ENCODE peak calls at places on chromosome 2, in five cellular contexts. N is heart left ventricle, B is skeletal muscle cell, L is cardiac muscle cell, F is stomach. X is an unnamed sample.

GRCh38 chr2:239400000-239400831 is 604 bp downstream of the HDAC4 start:
- DNase-seq in B (no peak), N (no peak), F (no peak), L (peak), X (no peak)

GRCh38 chr2:238896641-238897040 is 48.8 kb downstream of the TWIST2 start:
- DNase-seq in F (no peak), L (no peak), N (no peak), B (no peak), X (no peak)

GRCh38 chr2:134135793-134136192 is 118.1 kb upstream of the MGAT5 start:
- DNase-seq in B (no peak), N (no peak), F (no peak), L (no peak), X (no peak)

GRCh38 chr2:68831688-68832087 is 39.5 kb downstream of the BMP10 start:
- DNase-seq in N (peak), L (no peak), B (no peak), F (no peak), X (no peak)

GRCh38 chr2:15832849-15833680 is 107.3 kb upstream of the MYCN start:
- DNase-seq in B (no peak), L (no peak), F (no peak), N (no peak), X (no peak)

GRCh38 chr2:230412846-230413245 is 3.2 kb upstream of the SP100 start:
- DNase-seq in B (no peak), N (no peak), F (no peak), L (no peak), X (no peak)

GRCh38 chr2:37011126-37011525 is 44.8 kb upstream of the STRN start:
- DNase-seq in F (no peak), B (no peak), N (no peak), L (no peak), X (no peak)

GRCh38 chr2:119242276-119243119 is 18.9 kb downstream of the STEAP3 start:
- DNase-seq in N (no peak), L (no peak), B (no peak), F (peak), X (no peak)

GRCh38 chr2:119264781-119265692 is 41.4 kb downstream of the STEAP3 start:
- DNase-seq in B (no peak), F (peak), L (peak), N (no peak), X (no peak)

GRCh38 chr2:215441560-215442391 is 5.9 kb upstream of the FN1 start:
- DNase-seq in B (no peak), L (no peak), N (no peak), F (no peak), X (no peak)

GRCh38 chr2:73920577-73921545 is 5.8 kb upstream of the DGUOK start:
- DNase-seq in F (peak), B (no peak), N (no peak), L (peak), X (peak)

GRCh38 chr2:151860613-151861146 is 32.5 kb upstream of the ARL5A start:
- DNase-seq in F (no peak), B (no peak), N (no peak), L (no peak), X (no peak)

GRCh38 chr2:37894601-37895000 is 30.5 kb upstream of the RMDN2 start:
- DNase-seq in F (no peak), B (no peak), N (no peak), L (no peak), X (no peak)

GRCh38 chr2:150370600-150370999 is 116.9 kb downstream of the RND3 start:
- DNase-seq in F (no peak), N (no peak), L (no peak), B (no peak), X (no peak)

GRCh38 chr2:43258547-43259156 is 32.2 kb upstream of the ZFP36L2 start:
- DNase-seq in F (no peak), L (no peak), N (no peak), B (no peak), X (no peak)

GRCh38 chr2:42905341-42906114 is 113.1 kb upstream of the HAAO start:
- DNase-seq in N (peak), L (no peak), F (no peak), B (no peak), X (no peak)

GRCh38 chr2:23924589-23925359 is 2.1 kb downstream of the ATAD2B start:
- DNase-seq in B (no peak), F (no peak), N (no peak), L (no peak), X (no peak)

GRCh38 chr2:13533524-13533922 is 816.8 kb downstream of the TRIB2 start:
- DNase-seq in L (no peak), F (no peak), B (no peak), N (no peak), X (no peak)

GRCh38 chr2:207765960-207766582 is 3.6 kb downstream of the FZD5 start:
- DNase-seq in L (no peak), N (no peak), F (no peak), B (no peak), X (no peak)

GRCh38 chr2:116874021-116874420 is 940.5 kb upstream of the DDX18 start:
- DNase-seq in L (no peak), N (no peak), B (no peak), F (no peak), X (no peak)

GRCh38 chr2:77102927-77103326 is 419.2 kb downstream of the LRRTM4 start:
- DNase-seq in N (no peak), B (no peak), F (no peak), L (no peak), X (no peak)

GRCh38 chr2:11155326-11156059 is at the start of gene SLC66A3:
- DNase-seq in B (peak), L (peak), N (no peak), F (no peak), X (peak)

GRCh38 chr2:121431214-121431613 is 99.5 kb upstream of the RNU4ATAC start:
- DNase-seq in F (no peak), L (no peak), B (no peak), N (no peak), X (no peak)

GRCh38 chr2:147456729-147457128 is 388.1 kb upstream of the ACVR2A start:
- DNase-seq in N (no peak), B (no peak), L (no peak), F (no peak), X (no peak)

GRCh38 chr2:72142743-72143440 is 4.8 kb downstream of the CYP26B1 start:
- DNase-seq in B (no peak), F (peak), N (peak), L (peak), X (no peak)

GRCh38 chr2:42809876-42810125 is 17.4 kb upstream of the HAAO start:
- DNase-seq in B (no peak), N (peak), L (peak), F (peak), X (no peak)

GRCh38 chr2:45343618-45344017 is 267.4 kb downstream of the SRBD1 start:
- DNase-seq in N (no peak), F (no peak), L (no peak), B (no peak), X (no peak)

GRCh38 chr2:67423489-67423888 is 26.4 kb downstream of the ETAA1 start:
- DNase-seq in B (no peak), L (no peak), N (no peak), F (no peak), X (no peak)

GRCh38 chr2:75709297-75709696 is 1.4 kb downstream of the GCFC2 start:
- DNase-seq in B (no peak), F (no peak), L (no peak), N (no peak), X (no peak)

GRCh38 chr2:184945824-184946223 is 347.5 kb downstream of the ZNF804A start:
- DNase-seq in L (no peak), F (no peak), N (no peak), B (no peak), X (no peak)

GRCh38 chr2:95402370-95403203 is at the start of gene FAHD2A:
- DNase-seq in N (peak), L (peak), B (peak), F (peak), X (peak)

GRCh38 chr2:95399061-95399460 is 3.4 kb upstream of the FAHD2A start:
- DNase-seq in B (no peak), N (no peak), L (no peak), F (no peak), X (no peak)

GRCh38 chr2:95401480-95401879 is 1.0 kb upstream of the FAHD2A start:
- DNase-seq in N (no peak), L (no peak), B (no peak), F (no peak), X (no peak)
- H3K4me3 ChIP-seq in N (peak), L (peak), B (peak), F (peak), X (peak)

GRCh38 chr2:240457223-240458043 is 22.0 kb downstream of the GPC1 start:
- DNase-seq in B (no peak), L (no peak), N (no peak), F (no peak), X (no peak)
- H3K4me3 ChIP-seq in B (no peak), L (no peak), N (no peak), F (no peak), X (no peak)

GRCh38 chr2:236568068-236568921 is 1.3 kb upstream of the ACKR3 start:
- DNase-seq in B (no peak), N (peak), F (peak), L (peak), X (peak)
- H3K4me3 ChIP-seq in B (no peak), N (peak), F (peak), L (peak), X (peak)

GRCh38 chr2:101152195-101153076 is 1.3 kb upstream of the TBC1D8 start:
- DNase-seq in N (peak), F (peak), B (no peak), L (peak), X (peak)
- H3K4me3 ChIP-seq in N (peak), F (peak), B (peak), L (peak), X (peak)

GRCh38 chr2:128425216-128425615 is 106.5 kb upstream of the HS6ST1 start:
- DNase-seq in N (no peak), F (peak), L (no peak), B (no peak), X (no peak)
- H3K4me3 ChIP-seq in N (no peak), F (no peak), L (no peak), B (no peak), X (no peak)

GRCh38 chr2:241843321-241844065 is 15.2 kb downstream of the PDCD1 start:
- DNase-seq in F (no peak), N (no peak), B (no peak), L (no peak), X (no peak)
- H3K4me3 ChIP-seq in F (peak), N (peak), B (no peak), L (no peak), X (peak)

GRCh38 chr2:27042159-27042661 is 9.3 kb upstream of the AGBL5 start:
- DNase-seq in L (no peak), F (no peak), B (no peak), N (no peak), X (no peak)

GRCh38 chr2:27040282-27040681 is 7.5 kb downstream of the TMEM214 start:
- DNase-seq in L (no peak), N (no peak), F (no peak), B (no peak), X (no peak)

GRCh38 chr2:27039871-27040270 is 7.1 kb downstream of the TMEM214 start:
- DNase-seq in B (no peak), N (no peak), F (no peak), L (no peak), X (no peak)

GRCh38 chr2:27041708-27042107 is 8.9 kb downstream of the TMEM214 start:
- DNase-seq in N (no peak), B (no peak), L (no peak), F (no peak), X (no peak)

DNA sequence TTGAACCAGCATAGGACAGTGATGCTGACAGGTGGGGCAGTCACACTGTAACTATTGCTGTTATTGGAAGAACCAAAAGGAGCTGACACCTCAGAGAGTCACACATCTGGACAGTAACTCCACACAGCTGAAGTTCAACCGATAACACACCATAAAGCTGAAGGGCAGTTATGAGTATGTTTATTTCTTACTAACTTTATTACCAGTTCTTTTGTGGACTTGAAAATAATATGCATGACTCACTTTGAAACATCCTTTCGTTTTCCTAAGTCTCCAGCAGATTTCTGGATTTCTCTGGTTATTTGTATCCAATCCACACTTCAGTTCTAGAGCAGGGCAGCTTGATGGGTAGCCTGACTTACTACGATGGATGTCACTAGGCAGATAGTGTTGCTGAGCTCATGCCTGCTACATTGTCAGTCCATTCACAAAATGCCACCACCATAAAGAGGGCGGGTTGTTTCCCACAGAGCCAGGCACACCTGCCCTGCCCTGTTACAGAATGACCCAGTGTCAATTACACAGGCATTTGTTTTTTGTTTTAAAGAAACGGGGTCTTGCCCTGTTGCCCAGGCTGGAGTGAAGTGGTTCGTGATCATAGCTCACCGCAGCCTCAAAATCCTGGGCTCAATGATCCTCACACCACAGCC is 8.4 kb upstream of the AGBL5 start:
- DNase-seq in F (no peak), L (no peak), B (no peak), N (no peak), X (no peak)
- H3K4me3 ChIP-seq in F (no peak), L (no peak), B (no peak), N (no peak), X (no peak)

DNA sequence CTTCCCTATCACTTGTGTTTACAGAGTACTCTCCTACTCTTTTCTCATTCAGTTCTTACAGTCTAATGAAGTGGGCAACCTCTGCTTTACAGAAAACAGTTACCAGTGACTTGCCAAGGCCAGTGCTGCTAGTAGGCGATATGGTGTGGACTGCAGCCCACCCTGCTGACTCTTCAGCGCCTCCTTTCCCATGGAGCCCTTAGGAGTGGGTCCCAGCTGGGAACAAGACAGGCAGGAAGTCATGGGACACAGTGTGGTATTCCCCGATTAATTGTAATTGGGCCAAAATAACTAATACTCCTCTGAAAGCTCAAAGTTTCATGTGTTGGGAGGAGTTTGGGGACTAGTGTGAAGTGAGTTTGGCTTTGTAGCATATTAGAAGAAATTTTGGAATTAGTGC is 120.1 kb upstream of the EML6 start:
- DNase-seq in F (no peak), N (peak), L (no peak), B (no peak), X (no peak)
- H3K4me3 ChIP-seq in F (no peak), N (no peak), L (no peak), B (no peak), X (no peak)

GRCh38 chr2:47169784-47170183 is 14.7 kb upstream of the STPG4 start:
- DNase-seq in B (no peak), F (no peak), L (no peak), N (no peak), X (no peak)

GRCh38 chr2:47173986-47174730 is 19.1 kb upstream of the STPG4 start:
- DNase-seq in F (no peak), L (no peak), B (no peak), N (no peak), X (no peak)

GRCh38 chr2:47174731-47175361 is 19.7 kb upstream of the STPG4 start:
- DNase-seq in N (peak), F (peak), L (no peak), B (no peak), X (peak)

GRCh38 chr2:47172156-47172921 is 17.2 kb upstream of the STPG4 start:
- DNase-seq in F (no peak), L (no peak), B (no peak), N (no peak), X (no peak)

GRCh38 chr2:47172922-47173695 is 18.0 kb upstream of the STPG4 start:
- DNase-seq in B (no peak), L (no peak), F (no peak), N (no peak), X (no peak)
- H3K4me3 ChIP-seq in B (peak), L (peak), F (peak), N (peak), X (peak)